ENCODE peak calls at places on chromosomes 13 and 19, in four cellular contexts. Z is K562, Y is H1, Q is HepG2. V is an unnamed sample.

GRCh38 chr19:53813996-53814395 is 10.1 kb downstream of the NLRP12 start:
- DNase-seq in Z (no peak), Y (no peak), Q (no peak), V (no peak)

GRCh38 chr19:8336072-8336569 is 6.9 kb downstream of the KANK3 start:
- DNase-seq in Z (peak), Y (no peak), Q (no peak), V (no peak)

GRCh38 chr13:82827704-82828103 is 1054.6 kb downstream of the SLITRK1 start:
- DNase-seq in Z (no peak), Y (no peak), Q (no peak), V (no peak)

GRCh38 chr13:56975647-56976046 is 165.1 kb upstream of the PRR20A start:
- DNase-seq in Z (no peak), Y (peak), Q (no peak), V (no peak)

GRCh38 chr13:103799028-103799427 is 732.8 kb upstream of the SLC10A2 start:
- DNase-seq in Z (no peak), Y (no peak), Q (no peak), V (no peak)

GRCh38 chr19:495440-496332 is 600 bp upstream of the MADCAM1 start:
- DNase-seq in Z (peak), Y (no peak), Q (no peak), V (no peak)

GRCh38 chr13:66154354-66154753 is 1075.8 kb downstream of the PCDH9 start:
- DNase-seq in Z (no peak), Y (no peak), Q (no peak), V (no peak)

GRCh38 chr19:11191273-11191755 is 6.0 kb downstream of the KANK2 start:
- DNase-seq in Z (peak), Y (no peak), Q (no peak), V (no peak)

GRCh38 chr13:51585696-51586095 is 1.4 kb downstream of the WDFY2 start:
- DNase-seq in Z (no peak), Y (no peak), Q (no peak), V (no peak)

GRCh38 chr13:23868521-23868920 is 20.7 kb downstream of the MIPEP start:
- DNase-seq in Z (no peak), Y (no peak), Q (no peak), V (no peak)
- TF ChIP-seq FOSL1 in Z (no peak), Y (no peak), Q (no peak), V (no peak)

GRCh38 chr19:13839193-13839937 is 37.6 kb upstream of the NANOS3 start:
- DNase-seq in Z (peak), Y (no peak), Q (no peak), V (no peak)
- TF ChIP-seq FOSL1 in Z (no peak), Y (no peak), Q (no peak), V (no peak)

GRCh38 chr13:113451951-113452421 is 1.3 kb downstream of the ADPRHL1 start:
- DNase-seq in Z (no peak), Y (no peak), Q (no peak), V (no peak)

GRCh38 chr13:113453962-113454361 is 674 bp upstream of the ADPRHL1 start:
- DNase-seq in Z (no peak), Y (no peak), Q (no peak), V (no peak)

GRCh38 chr13:113454936-113455335 is 1.6 kb upstream of the ADPRHL1 start:
- DNase-seq in Z (no peak), Y (no peak), Q (no peak), V (no peak)

GRCh38 chr13:113455384-113455783 is 2.1 kb upstream of the ADPRHL1 start:
- DNase-seq in Z (no peak), Y (no peak), Q (no peak), V (no peak)

DNA sequence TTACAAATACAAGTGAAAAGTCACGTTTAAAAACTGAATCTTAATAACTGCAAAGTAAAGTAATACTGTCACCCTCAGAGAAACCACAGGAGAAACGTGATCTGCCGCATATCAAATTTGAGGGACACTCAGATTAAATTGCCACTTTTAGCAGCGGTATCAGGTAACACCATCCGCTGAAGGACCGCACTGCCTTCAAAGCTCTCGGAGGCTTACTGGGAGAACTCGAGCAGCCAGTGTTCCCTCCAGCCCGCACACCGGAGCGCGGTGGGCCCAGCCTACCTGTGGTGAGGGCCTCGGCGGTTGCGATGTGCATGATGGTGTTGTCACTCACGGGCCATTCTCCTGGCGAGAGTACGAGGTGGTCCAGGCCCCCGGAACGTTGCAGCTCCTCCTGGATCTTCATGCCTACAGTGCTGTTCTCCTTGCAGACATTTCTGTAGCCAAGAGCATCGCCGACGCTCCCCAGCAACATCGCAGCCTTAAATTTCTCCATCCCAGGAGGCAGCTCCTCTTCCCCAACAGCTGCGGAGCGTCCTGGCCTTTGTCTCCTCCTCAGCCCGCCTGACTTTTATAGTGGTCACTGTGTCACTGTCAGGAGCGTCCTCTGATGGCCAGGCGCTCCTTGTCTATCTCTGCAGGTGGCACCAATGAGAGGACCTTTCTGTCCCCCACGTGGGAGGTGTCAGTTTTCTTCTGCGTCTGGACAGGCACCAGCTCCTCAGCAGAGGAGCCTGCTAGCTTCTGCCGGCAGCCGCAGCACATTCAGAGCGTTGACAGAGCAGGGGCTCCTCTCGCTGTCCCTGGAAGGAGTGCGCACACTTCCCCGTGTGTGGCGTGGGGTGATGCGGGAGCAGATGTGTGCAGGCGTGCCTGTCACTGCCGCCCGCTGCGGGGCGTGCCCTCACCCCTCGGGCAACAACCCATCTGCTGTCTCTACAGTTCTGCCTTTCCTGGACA is at the start of gene ADPRHL1:
- DNase-seq in Z (no peak), Y (no peak), Q (no peak), V (no peak)
- TF ChIP-seq FOSL1 in Z (no peak), Y (no peak), Q (no peak), V (no peak)

GRCh38 chr19:18588611-18589379 is at the start of gene REX1BD:
- DNase-seq in Z (peak), Y (no peak), Q (peak), V (no peak)

GRCh38 chr19:18587962-18588610 is 512 bp upstream of the REX1BD start:
- DNase-seq in Z (no peak), Y (no peak), Q (peak), V (no peak)

GRCh38 chr19:18590273-18591272 is 2.0 kb downstream of the REX1BD start:
- DNase-seq in Z (peak), Y (peak), Q (peak), V (peak)

GRCh38 chr19:18587561-18587960 is 1.0 kb upstream of the REX1BD start:
- DNase-seq in Z (no peak), Y (no peak), Q (peak), V (no peak)

GRCh38 chr19:18589380-18590272 is 1.0 kb downstream of the REX1BD start:
- DNase-seq in Z (peak), Y (peak), Q (peak), V (peak)
- TF ChIP-seq FOSL1 in Z (no peak), Y (no peak), Q (peak), V (no peak)

GRCh38 chr13:23621316-23621645 is 51.1 kb downstream of the TNFRSF19 start:
- DNase-seq in Z (no peak), Y (no peak), Q (peak), V (no peak)
- TF ChIP-seq FOSL1 in Z (no peak), Y (no peak), Q (no peak), V (no peak)

V was measured in HCT116.